ENCODE peak calls at places on chromosomes 16 and 17, in four cellular contexts. I is NCI-H1092 treated with DMSO at 0.1 percent for 48 hours, Y is NCI-H1048, E is AG04449. P is an unnamed sample.

GRCh38 chr16:12819126-12820117 is 15.7 kb upstream of the CPPED1 start:
- DNase-seq in I (peak), Y (peak), E (no peak), P (peak)

GRCh38 chr17:4073983-4074830 is 68.6 kb downstream of the ZZEF1 start:
- DNase-seq in I (no peak), Y (no peak), E (no peak), P (no peak)

GRCh38 chr17:56431736-56432135 is 161.8 kb upstream of the NOG start:
- DNase-seq in I (no peak), Y (no peak), E (peak), P (no peak)

GRCh38 chr17:21014498-21014897 is 28.3 kb downstream of the USP22 start:
- DNase-seq in I (no peak), Y (no peak), E (no peak), P (no peak)

GRCh38 chr16:3971261-3971660 is 90.7 kb upstream of the CREBBP start:
- DNase-seq in I (no peak), Y (no peak), E (peak), P (no peak)

GRCh38 chr16:57475711-57476339 is 10.5 kb downstream of the DOK4 start:
- DNase-seq in I (peak), Y (no peak), E (no peak), P (peak)

GRCh38 chr16:14071576-14072271 is 605 bp downstream of the MRTFB start:
- DNase-seq in I (no peak), Y (no peak), E (no peak), P (no peak)

GRCh38 chr17:71757956-71758355 is 362.9 kb upstream of the SOX9 start:
- DNase-seq in I (no peak), Y (no peak), E (no peak), P (no peak)

GRCh38 chr16:81923296-81923695 is 88.0 kb downstream of the SDR42E1 start:
- DNase-seq in I (no peak), Y (no peak), E (no peak), P (no peak)

GRCh38 chr16:85975421-85976100 is 76.6 kb downstream of the IRF8 start:
- DNase-seq in I (no peak), Y (no peak), E (no peak), P (no peak)

GRCh38 chr17:8048236-8048635 is 9.4 kb downstream of the ALOX15B start:
- DNase-seq in I (no peak), Y (no peak), E (no peak), P (no peak)

GRCh38 chr16:70759666-70760065 is 41.3 kb downstream of the VAC14 start:
- DNase-seq in I (no peak), Y (no peak), E (no peak), P (no peak)

GRCh38 chr16:89602273-89602951 is 11.0 kb upstream of the DPEP1 start:
- DNase-seq in I (no peak), Y (no peak), E (no peak), P (peak)

GRCh38 chr17:7836596-7837374 is 2.8 kb downstream of the KDM6B start:
- DNase-seq in I (peak), Y (peak), E (no peak), P (peak)

GRCh38 chr16:74842413-74842812 is 67.8 kb upstream of the FA2H start:
- DNase-seq in I (no peak), Y (no peak), E (no peak), P (no peak)

GRCh38 chr16:86882586-86883280 is 304.4 kb downstream of the FOXL1 start:
- DNase-seq in I (no peak), Y (no peak), E (no peak), P (no peak)

GRCh38 chr17:251531-251930 is 70.1 kb upstream of the DOC2B start:
- DNase-seq in I (no peak), Y (no peak), E (no peak), P (no peak)

GRCh38 chr17:73643012-73643845 is 1.0 kb downstream of the SDK2 start:
- DNase-seq in I (peak), Y (no peak), E (no peak), P (no peak)

GRCh38 chr16:4783951-4784336 is 4.2 kb downstream of the SEPTIN12 start:
- DNase-seq in I (no peak), Y (no peak), E (no peak), P (no peak)

GRCh38 chr17:298791-299450 is 53.7 kb downstream of the RPH3AL start:
- DNase-seq in I (no peak), Y (no peak), E (no peak), P (no peak)

GRCh38 chr16:87945351-87946042 is 5.7 kb upstream of the BANP start:
- DNase-seq in I (peak), Y (peak), E (no peak), P (no peak)